ENCODE peak calls at places on chromosomes 1 and 21, in ten cellular contexts. L, G, E, Y, T, R, I, U, W and B are unnamed samples.

GRCh38 chr21:34808569-34809204 is 139.9 kb downstream of the CLIC6 start:
- DNase-seq in L (no peak), G (no peak), E (no peak), Y (no peak), T (no peak), R (no peak), I (no peak), U (no peak), W (no peak), B (no peak)

GRCh38 chr1:214454619-214455396 is 96.6 kb downstream of the PTPN14 start:
- DNase-seq in L (no peak), G (no peak), E (no peak), Y (no peak), T (no peak), R (no peak), I (no peak), U (no peak), W (no peak), B (no peak)

GRCh38 chr1:196545239-196545638 is 63.0 kb downstream of the KCNT2 start:
- DNase-seq in L (no peak), G (no peak), E (no peak), Y (no peak), T (no peak), R (no peak), I (no peak), U (no peak), W (no peak), B (no peak)

GRCh38 chr1:41361495-41362356 is 492 bp downstream of the FOXO6 start:
- DNase-seq in L (peak), G (no peak), E (no peak), Y (no peak), T (no peak), R (peak), I (no peak), U (no peak), W (peak), B (peak)

GRCh38 chr1:227059076-227059475 is 119.0 kb downstream of the COQ8A start:
- DNase-seq in L (no peak), G (no peak), E (no peak), Y (no peak), T (no peak), R (no peak), I (no peak), U (no peak), W (no peak), B (no peak)

GRCh38 chr1:40076895-40077312 is 20.1 kb downstream of the PPT1 start:
- DNase-seq in L (no peak), G (no peak), E (no peak), Y (no peak), T (no peak), R (no peak), I (no peak), U (no peak), W (no peak), B (no peak)

GRCh38 chr1:40703316-40703715 is 11.8 kb downstream of the NFYC start:
- DNase-seq in L (no peak), G (no peak), E (peak), Y (no peak), T (no peak), R (no peak), I (no peak), U (no peak), W (no peak), B (no peak)

GRCh38 chr1:247084771-247085170 is 6.2 kb upstream of the ZNF670 start:
- DNase-seq in L (no peak), G (no peak), E (no peak), Y (no peak), T (no peak), R (no peak), I (no peak), U (no peak), W (no peak), B (no peak)

GRCh38 chr1:43822040-43822439 is 111.6 kb upstream of the ARTN start:
- DNase-seq in L (no peak), G (no peak), E (no peak), Y (no peak), T (no peak), R (no peak), I (no peak), U (no peak), W (no peak), B (peak)

GRCh38 chr1:53583903-53584210 is 124.7 kb downstream of the DMRTB1 start:
- DNase-seq in L (no peak), G (no peak), E (no peak), Y (no peak), T (no peak), R (no peak), I (no peak), U (no peak), W (peak), B (no peak)

GRCh38 chr1:26580116-26580515 is 50.6 kb downstream of the RPS6KA1 start:
- DNase-seq in L (no peak), G (no peak), E (no peak), Y (no peak), T (no peak), R (no peak), I (no peak), U (no peak), W (peak), B (no peak)

GRCh38 chr1:170134126-170134525 is 11.6 kb upstream of the NTMT2 start:
- DNase-seq in L (no peak), G (no peak), E (no peak), Y (no peak), T (no peak), R (no peak), I (no peak), U (no peak), W (no peak), B (no peak)

GRCh38 chr1:160179336-160179735 is 11.0 kb upstream of the CASQ1 start:
- DNase-seq in L (no peak), G (no peak), E (no peak), Y (no peak), T (no peak), R (no peak), I (no peak), U (no peak), W (no peak), B (no peak)

GRCh38 chr1:193767891-193768290 is 581.5 kb upstream of the B3GALT2 start:
- DNase-seq in L (no peak), G (no peak), E (no peak), Y (no peak), T (no peak), R (no peak), I (no peak), U (no peak), W (no peak), B (no peak)

GRCh38 chr1:235923466-235924008 is 56.8 kb upstream of the LYST start:
- DNase-seq in L (no peak), G (no peak), E (no peak), Y (no peak), T (peak), R (no peak), I (no peak), U (peak), W (no peak), B (no peak)

GRCh38 chr1:8554956-8555534 is 237.1 kb downstream of the SLC45A1 start:
- DNase-seq in L (no peak), G (no peak), E (no peak), Y (no peak), T (no peak), R (no peak), I (no peak), U (no peak), W (no peak), B (no peak)

GRCh38 chr1:22297999-22298398 is 153.7 kb upstream of the ZBTB40 start:
- DNase-seq in L (no peak), G (no peak), E (no peak), Y (no peak), T (no peak), R (no peak), I (no peak), U (no peak), W (no peak), B (no peak)

GRCh38 chr1:7298749-7299151 is 472.3 kb upstream of the VAMP3 start:
- DNase-seq in L (no peak), G (no peak), E (no peak), Y (no peak), T (no peak), R (no peak), I (no peak), U (no peak), W (no peak), B (no peak)

GRCh38 chr21:35940074-35940927 is 120.0 kb downstream of the SETD4 start:
- DNase-seq in L (peak), G (no peak), E (peak), Y (no peak), T (peak), R (no peak), I (no peak), U (no peak), W (no peak), B (peak)

GRCh38 chr1:44276006-44276405 is 62.7 kb downstream of the DMAP1 start:
- DNase-seq in L (no peak), G (no peak), E (no peak), Y (no peak), T (peak), R (no peak), I (no peak), U (no peak), W (no peak), B (no peak)

GRCh38 chr21:21997390-21998333 is 999.5 kb downstream of the NCAM2 start:
- DNase-seq in L (no peak), G (no peak), E (no peak), Y (no peak), T (no peak), R (no peak), I (no peak), U (no peak), W (no peak), B (no peak)

GRCh38 chr1:44072204-44072603 is 40.9 kb upstream of the SLC6A9 start:
- DNase-seq in L (no peak), G (no peak), E (no peak), Y (no peak), T (no peak), R (no peak), I (no peak), U (no peak), W (no peak), B (no peak)

GRCh38 chr1:211897011-211897410 is 66.4 kb upstream of the LPGAT1 start:
- DNase-seq in L (no peak), G (no peak), E (no peak), Y (no peak), T (no peak), R (no peak), I (no peak), U (no peak), W (no peak), B (no peak)

GRCh38 chr1:53799141-53799540 is 39.0 kb downstream of the NDC1 start:
- DNase-seq in L (no peak), G (no peak), E (no peak), Y (no peak), T (no peak), R (no peak), I (no peak), U (no peak), W (no peak), B (no peak)

GRCh38 chr1:168312718-168313604 is 32.3 kb downstream of the TBX19 start:
- DNase-seq in L (no peak), G (no peak), E (no peak), Y (no peak), T (no peak), R (no peak), I (no peak), U (no peak), W (no peak), B (no peak)

GRCh38 chr21:46153259-46154154 is 1.9 kb downstream of the FTCD start:
- DNase-seq in L (peak), G (no peak), E (peak), Y (peak), T (peak), R (peak), I (peak), U (peak), W (peak), B (no peak)

GRCh38 chr1:11654571-11655262 is at the start of gene FBXO44:
- DNase-seq in L (peak), G (no peak), E (no peak), Y (peak), T (peak), R (peak), I (peak), U (peak), W (peak), B (peak)

GRCh38 chr1:115343200-115343737 is 5.2 kb upstream of the NGF start:
- DNase-seq in L (no peak), G (no peak), E (no peak), Y (no peak), T (no peak), R (no peak), I (no peak), U (no peak), W (no peak), B (no peak)

GRCh38 chr1:232925421-232926202 is 24.8 kb upstream of the NTPCR start:
- DNase-seq in L (no peak), G (no peak), E (no peak), Y (no peak), T (no peak), R (no peak), I (no peak), U (no peak), W (no peak), B (no peak)

GRCh38 chr1:9573723-9574122 is 15.0 kb upstream of the TMEM201 start:
- DNase-seq in L (no peak), G (no peak), E (no peak), Y (no peak), T (no peak), R (no peak), I (no peak), U (no peak), W (no peak), B (no peak)

GRCh38 chr1:11918779-11919519 is 7.3 kb downstream of the KIAA2013 start:
- DNase-seq in L (no peak), G (no peak), E (no peak), Y (no peak), T (no peak), R (no peak), I (no peak), U (no peak), W (no peak), B (no peak)

GRCh38 chr1:23148084-23148483 is 20.6 kb downstream of the LUZP1 start:
- DNase-seq in L (no peak), G (no peak), E (no peak), Y (no peak), T (no peak), R (no peak), I (no peak), U (no peak), W (no peak), B (no peak)

GRCh38 chr1:46822248-46822826 is 23.5 kb downstream of the CYP4B1 start:
- DNase-seq in L (no peak), G (no peak), E (no peak), Y (no peak), T (peak), R (no peak), I (no peak), U (no peak), W (no peak), B (no peak)

GRCh38 chr1:171152533-171152932 is 32.6 kb upstream of the FMO2 start:
- DNase-seq in L (no peak), G (no peak), E (no peak), Y (no peak), T (no peak), R (no peak), I (no peak), U (no peak), W (no peak), B (no peak)